ENCODE peak calls at places on chromosomes 1 and 21, in eight cellular contexts. M is CD8-positive, alpha-beta T cell; Q is NCI-H2029 treated with DMSO at 0.1 percent for 48 hours; P is osteocyte; H is RCC 7860; X is ovary; J is stimulated activated CD8-positive, alpha-beta memory T cell treated with anti-CD3 and anti-CD28 coated beads, Interleukin-12 subunit alpha, Interleukin-12 subunit beta, amount 100 ng/mL, for 4 hours; Z is coronary artery. R is an unnamed sample.

GRCh38 chr1:108595510-108595909 is 35.6 kb downstream of the EEIG2 start:
- DNase-seq in M (no peak), Q (no peak), P (no peak), J (no peak), Z (no peak), X (no peak), H (no peak), R (peak; percentile 58)

GRCh38 chr1:16918371-16918770 is 3.4 kb upstream of the CROCC start:
- DNase-seq in J (no peak), Q (no peak), M (no peak), H (no peak), Z (no peak), X (no peak), P (no peak), R (no peak)

GRCh38 chr1:84271452-84272273 is 29.8 kb upstream of the SAMD13 start:
- DNase-seq in H (no peak), J (no peak), M (no peak), X (no peak), Q (peak; percentile 70), P (no peak), Z (no peak), R (peak; percentile 43)

GRCh38 chr1:196078691-196079090 is 529.5 kb downstream of the KCNT2 start:
- DNase-seq in M (no peak), H (no peak), Q (no peak), Z (no peak), X (no peak), P (no peak), J (no peak), R (no peak)

GRCh38 chr1:1759456-1760344 is 18.6 kb downstream of the NADK start:
- DNase-seq in X (no peak), H (no peak), P (no peak), M (no peak), J (no peak), Z (no peak), Q (no peak), R (no peak)

GRCh38 chr1:56535949-56536348 is 43.4 kb downstream of the PLPP3 start:
- DNase-seq in X (no peak), J (no peak), Z (no peak), Q (peak; percentile 100), M (no peak), P (no peak), H (no peak), R (no peak)

GRCh38 chr21:45454924-45455315 is 50.0 kb downstream of the COL18A1 start:
- DNase-seq in J (no peak), Z (no peak), X (peak; percentile 55), P (no peak), Q (no peak), H (no peak), M (no peak), R (no peak)

GRCh38 chr1:24929091-24929875 is 793 bp downstream of the RUNX3 start:
- DNase-seq in J (peak; percentile 46), M (peak; percentile 79), P (no peak), Q (no peak), X (no peak), H (no peak), Z (no peak), R (peak; percentile 61)

GRCh38 chr1:64033667-64034215 is 169.7 kb upstream of the UBE2U start:
- DNase-seq in P (no peak), H (no peak), Q (no peak), Z (no peak), M (no peak), J (no peak), X (no peak), R (no peak)

GRCh38 chr1:67162954-67163353 is 3.3 kb upstream of the IL23R start:
- DNase-seq in Z (no peak), P (no peak), H (peak; percentile 70), Q (peak; percentile 11), M (no peak), J (no peak), X (no peak), R (no peak)

GRCh38 chr1:29322147-29322694 is 85.9 kb downstream of the PTPRU start:
- DNase-seq in J (no peak), M (no peak), P (no peak), Q (no peak), H (no peak), Z (no peak), X (no peak), R (no peak)

GRCh38 chr1:180311011-180311730 is 81.1 kb downstream of the LHX4 start:
- DNase-seq in H (peak; percentile 57), M (no peak), Z (no peak), X (no peak), P (no peak), Q (no peak), J (no peak), R (no peak)

GRCh38 chr1:204836856-204837255 is 33.8 kb upstream of the NFASC start:
- DNase-seq in Q (no peak), X (no peak), J (no peak), P (no peak), H (no peak), Z (no peak), M (no peak), R (no peak)

GRCh38 chr1:205480349-205481278 is 23.9 kb upstream of the CDK18 start:
- DNase-seq in X (no peak), P (no peak), Q (no peak), Z (no peak), M (peak; percentile 72), J (peak; percentile 57), H (no peak), R (no peak)

GRCh38 chr1:61743432-61743705 is 1.1 kb downstream of the PATJ start:
- DNase-seq in Q (no peak), Z (no peak), M (no peak), X (no peak), P (no peak), H (no peak), J (no peak), R (no peak)

GRCh38 chr1:90959352-90960206 is 62.3 kb downstream of the ZNF644 start:
- DNase-seq in Z (no peak), H (no peak), Q (no peak), J (no peak), M (no peak), X (no peak), P (no peak), R (no peak)

GRCh38 chr1:70685300-70686286 is 274.5 kb downstream of the CTH start:
- DNase-seq in X (peak; percentile 59), Q (peak; percentile 66), P (no peak), H (peak; percentile 38), J (no peak), M (peak; percentile 52), Z (no peak), R (peak; percentile 80)

GRCh38 chr1:52676249-52676903 is 21.8 kb downstream of the COA7 start:
- DNase-seq in J (no peak), H (no peak), Z (no peak), P (no peak), Q (no peak), X (no peak), M (no peak), R (no peak)

GRCh38 chr1:18203645-18204044 is 96.0 kb downstream of the IGSF21 start:
- DNase-seq in Z (no peak), M (no peak), X (no peak), P (no peak), H (no peak), J (no peak), Q (no peak), R (no peak)

GRCh38 chr21:21174676-21175075 is 176.5 kb downstream of the NCAM2 start:
- DNase-seq in H (no peak), X (no peak), M (no peak), Z (no peak), J (no peak), Q (no peak), P (no peak), R (no peak)

R was measured in GM23338.